ENCODE peak calls at places on chromosomes 5 and 9, in four cellular contexts. X is uterus, I is HepG2, G is A549. P is an unnamed sample.

GRCh38 chr5:40717281-40717680 is 37.6 kb downstream of the PTGER4 start:
- DNase-seq in X (no peak), I (no peak), G (no peak), P (no peak)

GRCh38 chr5:72541501-72542235 is 34.5 kb upstream of the ZNF366 start:
- DNase-seq in X (no peak), I (no peak), G (no peak), P (no peak)

GRCh38 chr9:84139296-84140100 is 158.9 kb downstream of the RMI1 start:
- DNase-seq in X (no peak), I (no peak), G (no peak), P (no peak)

GRCh38 chr5:98705841-98706240 is 67.6 kb upstream of the RGMB start:
- DNase-seq in X (no peak), I (no peak), G (no peak), P (no peak)

GRCh38 chr9:86175223-86175622 is 75.9 kb upstream of the GOLM1 start:
- DNase-seq in X (no peak), I (no peak), G (no peak), P (no peak)

GRCh38 chr5:116372931-116373597 is 201.6 kb downstream of the SEMA6A start:
- DNase-seq in X (no peak), I (no peak), G (no peak), P (no peak)

GRCh38 chr5:116564756-116565593 is 9.6 kb downstream of the SEMA6A start:
- DNase-seq in X (no peak), I (no peak), G (no peak), P (no peak)

GRCh38 chr5:34927785-34928184 is 1.6 kb upstream of the DNAJC21 start:
- DNase-seq in X (no peak), I (no peak), G (no peak), P (no peak)

GRCh38 chr5:78654386-78654785 is 5.8 kb upstream of the LHFPL2 start:
- DNase-seq in X (no peak), I (no peak), G (no peak), P (no peak)

GRCh38 chr9:14283276-14283675 is 30.7 kb downstream of the NFIB start:
- DNase-seq in X (no peak), I (peak), G (no peak), P (no peak)

GRCh38 chr9:97809666-97810344 is 43.2 kb upstream of the FOXE1 start:
- DNase-seq in X (no peak), I (no peak), G (no peak), P (no peak)

GRCh38 chr9:36191290-36191645 is 547 bp downstream of the CLTA start:
- DNase-seq in X (no peak), I (no peak), G (no peak), P (peak)

GRCh38 chr5:168422431-168422830 is 63.8 kb upstream of the RARS1 start:
- DNase-seq in X (no peak), I (peak), G (no peak), P (no peak)

GRCh38 chr5:67561145-67561932 is 364.7 kb upstream of the CD180 start:
- DNase-seq in X (no peak), I (no peak), G (no peak), P (no peak)

GRCh38 chr5:174612686-174613085 is 111.7 kb upstream of the MSX2 start:
- DNase-seq in X (no peak), I (no peak), G (peak), P (no peak)

GRCh38 chr5:177519463-177520235 is 2.9 kb upstream of the DDX41 start:
- DNase-seq in X (no peak), I (no peak), G (no peak), P (no peak)

GRCh38 chr5:134174841-134175839 is 1.6 kb downstream of the SKP1 start:
- DNase-seq in X (no peak), I (peak), G (no peak), P (peak)

GRCh38 chr5:147688965-147689364 is 93.6 kb downstream of the JAKMIP2 start:
- DNase-seq in X (peak), I (no peak), G (no peak), P (no peak)

GRCh38 chr5:147332643-147333042 is 97.8 kb downstream of the STK32A start:
- DNase-seq in X (no peak), I (no peak), G (no peak), P (no peak)

GRCh38 chr5:18465833-18466681 is 831.8 kb downstream of the TAF11L14 start:
- DNase-seq in X (no peak), I (peak), G (peak), P (peak)

GRCh38 chr5:3537942-3538341 is 57.7 kb upstream of the IRX1 start:
- DNase-seq in X (no peak), I (no peak), G (no peak), P (no peak)

GRCh38 chr9:93575706-93576295 is 583 bp upstream of the PHF2 start:
- DNase-seq in X (peak), I (no peak), G (peak), P (peak)

GRCh38 chr5:174427304-174427703 is 297.1 kb upstream of the MSX2 start:
- DNase-seq in X (no peak), I (no peak), G (no peak), P (no peak)

GRCh38 chr9:21559402-21560280 is 77.5 kb upstream of the IFNE start:
- DNase-seq in X (peak), I (no peak), G (peak), P (peak)

GRCh38 chr5:135255461-135256178 is 143.4 kb downstream of the MACROH2A1 start:
- DNase-seq in X (no peak), I (peak), G (no peak), P (no peak)

GRCh38 chr5:111932628-111933027 is 175.6 kb upstream of the NREP start:
- DNase-seq in X (no peak), I (no peak), G (no peak), P (no peak)

GRCh38 chr5:60382761-60383160 is 317.2 kb downstream of the DEPDC1B start:
- DNase-seq in X (no peak), I (no peak), G (peak), P (peak)

GRCh38 chr9:21001581-21001980 is 29.9 kb downstream of the HACD4 start:
- DNase-seq in X (no peak), I (no peak), G (no peak), P (no peak)

GRCh38 chr5:135154197-135154596 is 120.2 kb upstream of the PITX1 start:
- DNase-seq in X (no peak), I (peak), G (no peak), P (no peak)

GRCh38 chr5:107310181-107310580 is 360.6 kb downstream of the EFNA5 start:
- DNase-seq in X (no peak), I (no peak), G (no peak), P (no peak)

GRCh38 chr9:15243086-15243485 is 63.9 kb downstream of the TTC39B start:
- DNase-seq in X (no peak), I (no peak), G (no peak), P (no peak)

GRCh38 chr9:16705121-16705604 is 165.3 kb downstream of the BNC2 start:
- DNase-seq in X (peak), I (no peak), G (peak), P (no peak)

GRCh38 chr5:54469655-54470054 is 14.2 kb downstream of the HSPB3 start:
- DNase-seq in X (no peak), I (no peak), G (no peak), P (no peak)

GRCh38 chr5:157463621-157464407 is 3.8 kb downstream of the NIPAL4 start:
- DNase-seq in X (no peak), I (no peak), G (no peak), P (no peak)

GRCh38 chr5:32314658-32315057 is 1.9 kb upstream of the MTMR12 start:
- DNase-seq in X (no peak), I (peak), G (no peak), P (no peak)

GRCh38 chr5:32311404-32312193 is 1.1 kb downstream of the MTMR12 start:
- DNase-seq in X (no peak), I (no peak), G (no peak), P (peak)

GRCh38 chr5:32312194-32312681 is 501 bp downstream of the MTMR12 start:
- DNase-seq in X (peak), I (no peak), G (peak), P (peak)

GRCh38 chr5:32315221-32316014 is 2.7 kb upstream of the MTMR12 start:
- DNase-seq in X (no peak), I (no peak), G (no peak), P (no peak)

DNA sequence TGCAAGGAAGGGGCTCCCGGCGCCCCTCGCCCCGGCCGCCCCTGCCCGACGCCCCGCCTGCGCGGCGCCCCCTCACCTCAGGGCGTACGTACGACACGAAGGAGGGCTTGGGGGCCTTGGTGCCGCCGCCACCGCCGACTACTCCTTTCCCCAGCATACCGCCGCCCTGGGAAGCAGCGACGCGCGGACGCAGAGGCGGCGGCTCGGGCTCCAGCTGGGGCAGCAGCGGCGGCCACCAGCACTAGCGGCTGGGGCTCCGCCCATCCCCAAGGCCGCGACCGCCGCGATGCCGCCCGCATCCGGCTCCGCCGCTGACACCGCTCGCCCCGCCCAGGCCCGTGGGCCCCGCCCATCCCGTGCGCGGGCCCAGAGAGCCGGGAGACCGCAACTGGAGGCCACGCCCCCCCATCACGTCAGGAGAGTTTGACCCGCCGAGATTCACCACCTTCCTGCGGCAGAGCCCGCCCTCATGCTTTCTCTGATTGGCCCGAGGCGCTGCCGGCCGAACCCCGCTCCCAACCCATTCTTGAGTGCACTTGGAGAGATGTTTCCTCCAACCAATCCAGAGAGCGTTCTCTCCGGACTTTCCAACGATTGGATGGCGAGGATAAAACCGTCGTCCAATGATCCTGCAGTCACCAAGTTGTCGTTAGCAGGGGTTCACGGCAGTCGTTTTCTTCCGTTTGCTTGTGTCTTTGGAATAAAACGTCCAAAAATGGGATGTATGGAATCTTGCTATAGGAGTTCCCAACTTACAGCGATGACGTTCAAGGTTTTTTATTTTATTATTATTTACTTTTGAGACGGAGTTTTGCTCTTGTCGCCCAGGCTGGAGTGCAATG is at the start of gene MTMR12:
- DNase-seq in X (peak), I (peak), G (peak), P (peak)
- TF ChIP-seq POLR2A in X (peak), I (peak), G (peak), P (peak)

GRCh38 chr9:95505676-95506437 is 10.9 kb downstream of the PTCH1 start:
- DNase-seq in X (peak), I (peak), G (peak), P (peak)
- TF ChIP-seq POLR2A in X (no peak), I (no peak), G (no peak), P (no peak)

DNA sequence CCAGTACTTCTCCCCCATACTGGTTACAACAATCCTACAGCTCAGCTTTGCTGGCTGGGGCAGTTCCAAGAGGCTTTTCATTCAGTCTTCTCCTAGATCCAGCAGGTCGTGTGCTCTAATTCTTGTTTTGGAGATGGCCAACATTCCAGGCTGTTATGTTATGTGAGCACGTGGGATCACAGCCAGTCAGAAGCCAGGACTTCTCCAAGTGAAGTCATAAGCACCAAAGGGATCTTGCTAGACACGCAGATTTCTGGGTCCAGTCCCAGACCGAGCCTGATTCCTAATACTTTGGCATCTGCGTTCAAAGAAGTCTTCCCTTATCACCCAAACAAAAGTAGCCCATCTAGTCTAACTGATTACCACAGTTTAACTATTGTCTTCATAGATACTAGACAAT is 1.4 kb upstream of the LARP1 start:
- DNase-seq in X (peak), I (no peak), G (no peak), P (no peak)
- TF ChIP-seq POLR2A in X (peak), I (no peak), G (no peak), P (no peak)

DNA sequence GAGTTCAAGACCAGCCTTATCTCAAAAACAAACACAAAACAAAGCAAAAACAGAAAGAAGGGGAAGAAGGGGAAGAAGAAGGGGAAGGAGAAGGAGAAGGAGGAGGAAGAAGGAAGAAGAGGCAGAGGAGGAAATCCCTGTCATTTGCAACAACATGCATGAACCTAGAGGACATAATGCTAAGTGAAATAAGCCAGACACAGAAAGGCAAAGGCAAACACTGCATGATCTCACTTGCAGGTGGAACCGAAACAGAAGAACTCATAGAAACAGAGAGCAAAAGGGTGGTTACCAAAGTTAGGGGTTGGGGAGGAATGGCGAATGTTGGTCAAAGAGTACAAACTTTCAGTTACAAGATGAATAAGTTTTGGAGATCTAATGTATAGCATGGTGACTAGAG is 135.4 kb downstream of the UGCG start:
- DNase-seq in X (no peak), I (no peak), G (no peak), P (no peak)
- TF ChIP-seq POLR2A in X (no peak), I (no peak), G (no peak), P (no peak)

GRCh38 chr9:113657765-113658564 is 194.4 kb downstream of the RGS3 start:
- DNase-seq in X (peak), I (peak), G (peak), P (peak)
- TF ChIP-seq POLR2A in X (no peak), I (no peak), G (no peak), P (no peak)

DNA sequence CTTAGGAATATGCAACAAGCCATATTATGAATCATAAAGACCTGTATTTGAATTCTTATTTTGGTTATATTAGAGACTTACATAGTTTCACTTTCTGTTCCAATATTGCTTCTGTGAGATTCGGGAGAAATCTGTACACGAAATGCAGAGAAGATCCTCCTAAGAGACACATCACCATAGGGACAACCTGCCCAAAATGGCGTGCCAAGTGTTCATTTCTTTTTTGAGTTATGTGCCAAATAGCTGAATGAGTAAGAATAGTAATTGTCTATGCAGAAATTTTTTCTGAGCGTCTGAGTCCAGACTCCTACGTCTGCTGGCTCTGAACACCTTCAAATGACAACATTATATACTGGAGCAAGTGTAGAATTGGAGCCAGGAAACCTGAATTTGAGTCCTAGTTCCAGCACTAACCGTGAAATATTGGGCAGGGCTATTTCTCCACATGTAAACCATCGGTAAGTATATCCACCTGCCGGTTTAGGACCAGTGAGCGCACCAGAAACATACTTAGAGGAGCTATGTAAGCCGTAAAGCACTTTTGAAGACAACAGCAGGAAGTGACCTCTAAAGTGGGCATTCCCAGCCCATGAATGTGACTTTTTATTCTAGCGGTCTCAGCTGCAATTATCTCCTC is 163.9 kb upstream of the DMRT1 start:
- DNase-seq in X (no peak), I (peak), G (no peak), P (no peak)
- TF ChIP-seq POLR2A in X (peak), I (no peak), G (no peak), P (no peak)

DNA sequence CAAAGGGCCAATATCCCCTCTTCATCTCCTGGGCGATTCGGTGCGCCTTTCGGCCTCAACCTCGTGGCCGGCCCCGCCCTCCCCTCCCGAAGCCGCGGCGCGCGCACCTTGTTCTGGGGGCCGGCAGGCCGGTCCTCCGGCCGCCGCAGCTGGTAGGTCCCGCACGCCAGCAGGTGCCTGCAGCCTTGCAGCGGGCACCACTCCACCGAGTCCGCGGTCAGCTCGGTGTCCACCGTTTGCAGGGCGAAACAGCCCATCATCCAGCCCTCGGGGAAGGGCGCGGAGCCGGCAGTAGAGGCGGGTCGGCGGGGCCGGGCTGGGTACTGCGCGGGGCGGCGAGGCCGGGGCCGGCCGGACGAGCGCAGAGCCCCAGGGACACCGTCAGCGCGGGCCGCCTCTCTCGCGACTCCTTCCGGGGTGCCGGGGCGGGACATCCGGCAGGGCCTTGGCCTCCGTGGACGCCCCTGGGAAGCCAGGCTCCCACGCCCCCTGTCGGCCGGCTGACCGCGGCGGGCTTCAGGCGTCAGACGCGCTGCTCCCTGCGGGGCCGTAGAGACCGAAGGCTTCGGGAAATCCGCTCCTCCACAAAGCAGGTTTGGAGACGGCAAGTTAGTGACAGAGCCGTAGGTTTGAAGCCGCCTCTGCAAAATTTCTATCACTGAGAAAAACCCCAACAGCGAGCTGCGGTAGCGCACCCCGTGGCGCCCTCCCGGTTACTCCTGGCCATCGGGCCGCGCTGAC is at the start of gene DPH7:
- DNase-seq in X (peak), I (peak), G (peak), P (peak)
- TF ChIP-seq POLR2A in X (no peak), I (peak), G (peak), P (peak)

P was measured in erythroblast.